ENCODE peak calls at places on chromosomes 12 and 14, in five cellular contexts. P, M, H, X and C are unnamed samples.

GRCh38 chr12:121061831-121062230 is 22.8 kb upstream of the OASL start:
- DNase-seq in M (no peak), X (no peak), H (no peak), P (no peak), C (no peak)

GRCh38 chr12:4041191-4041885 is 168.1 kb upstream of the PARP11 start:
- DNase-seq in P (peak; percentile 32), M (no peak), H (no peak), X (no peak), C (no peak)

GRCh38 chr14:20492486-20492885 is 12.9 kb upstream of the RNASE10 start:
- DNase-seq in H (no peak), P (no peak), M (no peak), X (no peak), C (no peak)

GRCh38 chr12:85036241-85036707 is at the start of the genes LRRIQ1 and TSPAN19:
- DNase-seq in P (peak; percentile 55), H (peak; percentile 80), X (peak; percentile 29), M (peak; percentile 91), C (peak; percentile 75)

GRCh38 chr12:6459004-6459337 is 7.1 kb downstream of the TAPBPL start:
- DNase-seq in X (no peak), H (no peak), M (no peak), P (no peak), C (no peak)

GRCh38 chr14:81066672-81067071 is 111.3 kb downstream of the TSHR start:
- DNase-seq in X (no peak), P (no peak), H (no peak), M (no peak), C (no peak)

GRCh38 chr14:101120636-101121398 is 217.3 kb upstream of the RTL1 start:
- DNase-seq in X (peak; percentile 61), P (peak; percentile 27), M (no peak), H (peak; percentile 46), C (peak; percentile 66)

GRCh38 chr12:69987453-69988102 is 162.6 kb downstream of the MYRFL start:
- DNase-seq in P (peak; percentile 75), X (no peak), H (peak; percentile 57), M (peak; percentile 86), C (no peak)

GRCh38 chr14:83993545-83993944 is 1536.4 kb upstream of the FLRT2 start:
- DNase-seq in H (no peak), P (no peak), M (no peak), X (no peak), C (no peak)

GRCh38 chr14:95623195-95623594 is 63.0 kb upstream of the TCL1B start:
- DNase-seq in P (no peak), X (no peak), H (no peak), M (no peak), C (no peak)

GRCh38 chr14:62187265-62187664 is 425.0 kb downstream of the SNAPC1 start:
- DNase-seq in X (no peak), P (no peak), M (no peak), H (no peak), C (no peak)

GRCh38 chr12:63889236-63889635 is 44.7 kb downstream of the SRGAP1 start:
- DNase-seq in H (no peak), X (no peak), M (peak; percentile 19), P (no peak), C (no peak)

GRCh38 chr14:61511558-61511924 is 183.8 kb upstream of the HIF1A start:
- DNase-seq in H (no peak), P (no peak), X (no peak), M (no peak), C (no peak)

GRCh38 chr12:88453323-88453722 is 126.9 kb downstream of the KITLG start:
- DNase-seq in P (no peak), H (no peak), M (no peak), X (no peak), C (no peak)

GRCh38 chr14:92578511-92578910 is 64.9 kb downstream of the RIN3 start:
- DNase-seq in X (no peak), P (no peak), H (no peak), M (no peak), C (no peak)

GRCh38 chr14:51931308-51931707 is 58.0 kb upstream of the RTRAF start:
- DNase-seq in H (no peak), M (no peak), X (no peak), P (no peak), C (no peak)

GRCh38 chr14:48622980-48623379 is 947.6 kb upstream of the MDGA2 start:
- DNase-seq in X (no peak), P (no peak), M (no peak), H (no peak), C (no peak)

GRCh38 chr14:63383776-63384367 is 65.1 kb upstream of the GPHB5 start:
- DNase-seq in P (no peak), M (no peak), X (no peak), H (no peak), C (no peak)

GRCh38 chr12:77999074-77999715 is 168.5 kb downstream of the NAV3 start:
- DNase-seq in H (no peak), X (no peak), M (no peak), P (no peak), C (no peak)

GRCh38 chr12:30197392-30198047 is 413.8 kb upstream of the TMTC1 start:
- DNase-seq in H (no peak), M (no peak), X (no peak), P (no peak), C (no peak)

GRCh38 chr12:95182868-95183415 is 34.3 kb downstream of the FGD6 start:
- DNase-seq in M (no peak), X (no peak), H (no peak), P (no peak), C (no peak)

GRCh38 chr14:105490318-105490571 is 801 bp upstream of the TEDC1 start:
- DNase-seq in P (no peak), H (no peak), X (no peak), M (no peak), C (peak; percentile 93)

GRCh38 chr14:105488781-105489606 is 2.1 kb upstream of the TEDC1 start:
- DNase-seq in P (peak; percentile 39), H (peak; percentile 29), M (no peak), X (no peak), C (no peak)

GRCh38 chr14:105490572-105491365 is at the start of gene TEDC1:
- DNase-seq in P (peak; percentile 99), X (peak; percentile 100), M (peak; percentile 98), H (peak; percentile 99), C (peak; percentile 100)

GRCh38 chr14:105487986-105488777 is 1.5 kb downstream of the CRIP1 start:
- DNase-seq in H (peak; percentile 44), X (peak; percentile 26), P (peak; percentile 86), M (no peak), C (no peak)

GRCh38 chr14:105489607-105490317 is 1.3 kb upstream of the TEDC1 start:
- DNase-seq in M (peak; percentile 92), P (peak; percentile 94), X (peak; percentile 90), H (peak; percentile 87), C (peak; percentile 95)
- H3K4me1 ChIP-seq in M (peaks cover 10% of the 10 kb centered on the region), P (peaks cover 20% of the 10 kb centered on the region), X (peaks cover 58% of the 10 kb centered on the region), H (no peaks in the 10 kb centered on the region), C (peaks cover 10% of the 10 kb centered on the region)

GRCh38 chr12:100163416-100164152 is 20.9 kb upstream of the BLTP3B start:
- DNase-seq in X (peak; percentile 81), H (peak; percentile 79), M (peak; percentile 85), P (peak; percentile 89), C (peak; percentile 91)
- TF ChIP-seq CTCF in X (peak; percentile 15), H (no peak), M (peak; percentile 23), P (no peak), C (no peak)

GRCh38 chr14:69859591-69859990 is 19.6 kb upstream of the SMOC1 start:
- DNase-seq in X (no peak), M (no peak), H (no peak), P (no peak), C (no peak)

GRCh38 chr14:69863083-69863482 is 16.1 kb upstream of the SMOC1 start:
- DNase-seq in H (no peak), P (no peak), M (no peak), X (no peak), C (no peak)

GRCh38 chr14:69858801-69859200 is 20.4 kb upstream of the SMOC1 start:
- DNase-seq in P (no peak), M (no peak), H (no peak), X (no peak), C (no peak)

GRCh38 chr14:69861170-69861569 is 18.0 kb upstream of the SMOC1 start:
- DNase-seq in H (no peak), X (no peak), M (no peak), P (no peak), C (no peak)

DNA sequence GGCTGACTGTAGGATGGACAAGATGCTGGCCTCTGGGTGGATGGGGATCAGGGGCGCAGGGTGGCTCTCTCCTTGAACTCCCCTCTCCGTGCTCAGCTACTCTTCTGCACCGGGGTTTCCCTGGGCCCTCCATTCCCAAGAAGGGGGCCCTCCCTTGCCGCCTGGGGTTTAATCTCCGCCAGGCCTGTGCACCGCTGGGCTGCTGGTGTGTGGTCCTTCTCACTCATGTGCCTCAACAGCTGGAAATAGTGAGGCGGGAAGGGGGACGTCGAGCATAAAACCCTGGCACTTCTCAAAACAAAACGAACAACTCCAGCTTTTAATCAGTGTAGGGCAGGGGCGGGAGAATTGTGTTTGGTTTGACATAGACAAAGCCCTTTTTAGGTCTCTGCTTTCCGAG is 19.0 kb upstream of the SMOC1 start:
- DNase-seq in X (no peak), P (no peak), H (no peak), M (no peak), C (no peak)
- H3K4me1 ChIP-seq in X (no peaks in the 10 kb centered on the region), P (no peaks in the 10 kb centered on the region), H (no peaks in the 10 kb centered on the region), M (no peaks in the 10 kb centered on the region), C (no peaks in the 10 kb centered on the region)

GRCh38 chr14:73680821-73681220 is 33.4 kb downstream of the PNMA1 start:
- DNase-seq in P (no peak), H (no peak), X (no peak), M (no peak), C (no peak)

GRCh38 chr14:73685328-73685727 is 28.9 kb downstream of the PNMA1 start:
- DNase-seq in X (no peak), P (no peak), H (no peak), M (no peak), C (no peak)

GRCh38 chr14:73686901-73687300 is 27.3 kb downstream of the PNMA1 start:
- DNase-seq in M (no peak), P (no peak), X (no peak), H (no peak), C (no peak)

GRCh38 chr14:73684627-73685026 is 29.6 kb downstream of the PNMA1 start:
- DNase-seq in H (no peak), M (no peak), X (no peak), P (no peak), C (no peak)
- TF ChIP-seq CTCF in H (no peak), M (no peak), X (no peak), P (no peak), C (no peak)

DNA sequence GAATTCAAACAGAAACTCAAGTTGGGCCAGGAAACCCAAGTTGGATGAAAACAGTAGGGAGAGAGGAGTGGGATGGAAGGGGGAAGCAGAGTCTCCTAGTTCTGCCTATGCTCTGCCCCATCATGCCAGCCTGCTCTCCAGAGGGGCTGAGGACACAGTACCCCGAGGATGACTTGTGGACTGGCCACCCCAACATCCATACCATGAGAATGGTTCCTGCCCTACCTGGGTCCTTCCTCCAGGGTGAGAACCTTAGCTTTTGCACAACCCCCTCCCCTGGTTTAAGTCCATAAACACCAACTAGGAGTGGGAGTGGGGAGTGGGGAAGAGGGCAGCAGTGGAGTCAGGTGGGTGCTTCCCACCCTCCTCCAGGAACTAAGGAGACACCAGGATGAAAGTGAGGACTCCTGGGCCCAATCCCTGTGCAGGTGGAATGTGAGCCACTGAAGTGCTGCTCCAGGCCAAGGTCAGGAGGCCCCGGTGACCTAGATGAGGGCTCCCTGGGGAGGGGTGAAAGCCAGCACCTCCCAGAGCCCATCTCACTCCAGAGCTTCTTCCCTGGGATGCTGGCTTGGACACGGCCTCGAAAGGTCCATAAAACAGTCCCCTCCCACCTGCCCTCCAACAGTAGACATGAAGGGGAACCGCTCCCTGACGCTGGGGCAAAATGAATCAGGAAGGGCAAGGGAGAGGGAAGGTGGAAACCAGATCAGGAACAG is 6.6 kb downstream of the ZNF385A start:
- DNase-seq in M (no peak), P (no peak), H (no peak), X (no peak), C (no peak)
- H3K4me1 ChIP-seq in M (peaks cover 4% of the 10 kb centered on the region), P (no peaks in the 10 kb centered on the region), H (no peaks in the 10 kb centered on the region), X (peaks cover 7% of the 10 kb centered on the region), C (peaks cover 7% of the 10 kb centered on the region)